ENCODE peak calls at places on chromosomes 13 and 19, in nine cellular contexts. One of them, this sample, is unnamed.

GRCh38 chr19:8566855-8567254 is 10.4 kb downstream of the MYO1F start:
- DNase-seq in A673: no peak
- DNase-seq in AG09309: no peak
- DNase-seq in left ventricle myocardium inferior: no peak
- DNase-seq in thoracic aorta: no peak
- DNase-seq in astrocyte of the spinal cord: no peak
- DNase-seq in cardiac muscle cell: peak; percentile 41
- DNase-seq in GM12878: no peak
- DNase-seq in GM12864: no peak
- DNase-seq in this sample: no peak

GRCh38 chr19:33325920-33326319 is 23.6 kb upstream of the CEBPA start:
- DNase-seq in A673: no peak
- DNase-seq in AG09309: no peak
- DNase-seq in left ventricle myocardium inferior: no peak
- DNase-seq in thoracic aorta: no peak
- DNase-seq in astrocyte of the spinal cord: peak; percentile 23
- DNase-seq in cardiac muscle cell: peak; percentile 90
- DNase-seq in GM12878: no peak
- DNase-seq in GM12864: no peak
- DNase-seq in this sample: no peak

GRCh38 chr13:33003458-33004019 is 12.7 kb upstream of the KL start:
- DNase-seq in A673: no peak
- DNase-seq in AG09309: no peak
- DNase-seq in left ventricle myocardium inferior: no peak
- DNase-seq in thoracic aorta: no peak
- DNase-seq in astrocyte of the spinal cord: no peak
- DNase-seq in cardiac muscle cell: no peak
- DNase-seq in GM12878: no peak
- DNase-seq in GM12864: no peak
- DNase-seq in this sample: no peak

GRCh38 chr13:111577429-111577828 is 257.0 kb downstream of the TEX29 start:
- DNase-seq in A673: no peak
- DNase-seq in AG09309: no peak
- DNase-seq in left ventricle myocardium inferior: no peak
- DNase-seq in thoracic aorta: no peak
- DNase-seq in astrocyte of the spinal cord: no peak
- DNase-seq in cardiac muscle cell: no peak
- DNase-seq in GM12878: no peak
- DNase-seq in GM12864: no peak
- DNase-seq in this sample: no peak

GRCh38 chr13:81275666-81276258 is 934.8 kb upstream of the SPRY2 start:
- DNase-seq in A673: no peak
- DNase-seq in AG09309: no peak
- DNase-seq in left ventricle myocardium inferior: no peak
- DNase-seq in thoracic aorta: no peak
- DNase-seq in astrocyte of the spinal cord: no peak
- DNase-seq in cardiac muscle cell: no peak
- DNase-seq in GM12878: no peak
- DNase-seq in GM12864: no peak
- DNase-seq in this sample: no peak

GRCh38 chr19:11418518-11419506 is at the start of gene RGL3:
- DNase-seq in A673: no peak
- DNase-seq in AG09309: no peak
- DNase-seq in left ventricle myocardium inferior: peak; percentile 67
- DNase-seq in thoracic aorta: no peak
- DNase-seq in astrocyte of the spinal cord: no peak
- DNase-seq in cardiac muscle cell: no peak
- DNase-seq in GM12878: no peak
- DNase-seq in GM12864: no peak
- DNase-seq in this sample: no peak

GRCh38 chr19:37955986-37956385 is 49.0 kb downstream of the SIPA1L3 start:
- DNase-seq in A673: no peak
- DNase-seq in AG09309: no peak
- DNase-seq in left ventricle myocardium inferior: no peak
- DNase-seq in thoracic aorta: no peak
- DNase-seq in astrocyte of the spinal cord: no peak
- DNase-seq in cardiac muscle cell: no peak
- DNase-seq in GM12878: no peak
- DNase-seq in GM12864: no peak
- DNase-seq in this sample: no peak

GRCh38 chr13:111883571-111884343 is 183.2 kb upstream of the SOX1 start:
- DNase-seq in A673: no peak
- DNase-seq in AG09309: no peak
- DNase-seq in left ventricle myocardium inferior: no peak
- DNase-seq in thoracic aorta: no peak
- DNase-seq in astrocyte of the spinal cord: no peak
- DNase-seq in cardiac muscle cell: no peak
- DNase-seq in GM12878: no peak
- DNase-seq in GM12864: no peak
- DNase-seq in this sample: no peak

GRCh38 chr19:40617961-40618360 is 16.8 kb downstream of the LTBP4 start:
- DNase-seq in A673: no peak
- DNase-seq in AG09309: no peak
- DNase-seq in left ventricle myocardium inferior: no peak
- DNase-seq in thoracic aorta: no peak
- DNase-seq in astrocyte of the spinal cord: no peak
- DNase-seq in cardiac muscle cell: no peak
- DNase-seq in GM12878: no peak
- DNase-seq in GM12864: no peak
- DNase-seq in this sample: no peak

GRCh38 chr19:7983286-7983950 is 22.0 kb downstream of the ELAVL1 start:
- DNase-seq in A673: no peak
- DNase-seq in AG09309: no peak
- DNase-seq in left ventricle myocardium inferior: no peak
- DNase-seq in thoracic aorta: no peak
- DNase-seq in astrocyte of the spinal cord: no peak
- DNase-seq in cardiac muscle cell: no peak
- DNase-seq in GM12878: no peak
- DNase-seq in GM12864: no peak
- DNase-seq in this sample: no peak

GRCh38 chr13:99418663-99419140 is 82.6 kb upstream of the TM9SF2 start:
- DNase-seq in A673: no peak
- DNase-seq in AG09309: no peak
- DNase-seq in left ventricle myocardium inferior: no peak
- DNase-seq in thoracic aorta: no peak
- DNase-seq in astrocyte of the spinal cord: no peak
- DNase-seq in cardiac muscle cell: no peak
- DNase-seq in GM12878: no peak
- DNase-seq in GM12864: no peak
- DNase-seq in this sample: no peak

GRCh38 chr13:112146073-112146360 is 79.1 kb downstream of the SOX1 start:
- DNase-seq in A673: no peak
- DNase-seq in AG09309: no peak
- DNase-seq in left ventricle myocardium inferior: no peak
- DNase-seq in thoracic aorta: no peak
- DNase-seq in astrocyte of the spinal cord: no peak
- DNase-seq in cardiac muscle cell: no peak
- DNase-seq in GM12878: no peak
- DNase-seq in GM12864: no peak
- DNase-seq in this sample: no peak

GRCh38 chr13:36030670-36031331 is 100.4 kb downstream of the DCLK1 start:
- DNase-seq in A673: peak; percentile 93
- DNase-seq in AG09309: peak; percentile 25
- DNase-seq in left ventricle myocardium inferior: no peak
- DNase-seq in thoracic aorta: no peak
- DNase-seq in astrocyte of the spinal cord: peak; percentile 95
- DNase-seq in cardiac muscle cell: peak; percentile 95
- DNase-seq in GM12878: no peak
- DNase-seq in GM12864: no peak
- DNase-seq in this sample: peak; percentile 2

GRCh38 chr19:39506944-39507714 is 7.8 kb upstream of the SELENOV start:
- DNase-seq in A673: peak; percentile 85
- DNase-seq in AG09309: no peak
- DNase-seq in left ventricle myocardium inferior: no peak
- DNase-seq in thoracic aorta: no peak
- DNase-seq in astrocyte of the spinal cord: peak; percentile 68
- DNase-seq in cardiac muscle cell: peak; percentile 79
- DNase-seq in GM12878: no peak
- DNase-seq in GM12864: peak; percentile 41
- DNase-seq in this sample: no peak

DNA sequence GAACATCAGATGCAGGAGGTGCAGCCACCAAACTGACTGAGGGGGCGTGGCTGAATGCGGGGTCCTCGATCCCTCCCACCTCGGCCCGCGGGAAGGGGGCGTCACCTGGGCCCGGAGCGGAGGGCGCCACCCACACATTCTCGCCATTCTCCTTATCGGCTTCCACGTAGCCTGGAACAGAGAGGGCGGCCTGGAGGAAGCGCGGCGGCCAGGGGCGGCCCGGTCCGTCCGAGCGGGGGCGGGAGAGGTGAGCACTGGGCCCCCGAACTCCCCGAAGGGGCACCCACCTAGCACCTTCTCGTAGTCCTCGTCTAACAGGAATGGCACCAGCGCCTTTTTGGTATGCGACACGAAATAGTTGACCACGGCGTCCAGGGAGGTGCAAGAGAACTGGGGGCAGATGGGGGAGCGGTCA is 11.8 kb downstream of the STAP2 start:
- DNase-seq in A673: peak; percentile 55
- DNase-seq in AG09309: no peak
- DNase-seq in left ventricle myocardium inferior: no peak
- DNase-seq in thoracic aorta: no peak
- DNase-seq in astrocyte of the spinal cord: no peak
- DNase-seq in cardiac muscle cell: no peak
- DNase-seq in GM12878: no peak
- DNase-seq in GM12864: no peak
- DNase-seq in this sample: no peak
- H3K4me3 ChIP-seq in A673: peak overlapping the region; percentile 44
- H3K4me3 ChIP-seq in AG09309: no peak overlapping the region
- H3K4me3 ChIP-seq in left ventricle myocardium inferior: peak overlapping the region; percentile 71
- H3K4me3 ChIP-seq in thoracic aorta: peak overlapping the region; percentile 75
- H3K4me3 ChIP-seq in astrocyte of the spinal cord: peak overlapping the region; percentile 15
- H3K4me3 ChIP-seq in cardiac muscle cell: no peak overlapping the region
- H3K4me3 ChIP-seq in GM12878: no peak overlapping the region
- H3K4me3 ChIP-seq in GM12864: no peak overlapping the region
- H3K4me3 ChIP-seq in this sample: peak overlapping the region; percentile 23

DNA sequence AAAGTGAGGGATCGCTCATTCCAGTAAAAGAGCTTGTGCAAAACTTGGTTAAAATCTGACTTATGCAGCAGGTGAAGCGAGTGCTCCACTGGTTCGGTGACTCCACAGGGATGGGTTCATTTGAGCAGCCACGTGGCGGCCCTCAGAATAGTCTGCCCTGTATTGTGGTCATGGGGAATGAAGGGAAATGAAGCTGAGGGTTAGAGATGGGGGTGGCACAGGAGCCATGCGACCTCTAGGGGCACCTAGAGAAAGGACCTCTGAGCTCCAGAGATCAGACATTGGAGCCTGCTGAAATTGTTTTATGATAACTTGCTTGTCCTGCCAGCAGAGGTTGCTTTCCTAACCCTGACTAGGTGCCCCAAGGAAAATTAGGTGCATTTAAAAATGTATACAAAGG is 26.6 kb downstream of the CBY2 start:
- DNase-seq in A673: no peak
- DNase-seq in AG09309: no peak
- DNase-seq in left ventricle myocardium inferior: no peak
- DNase-seq in thoracic aorta: no peak
- DNase-seq in astrocyte of the spinal cord: no peak
- DNase-seq in cardiac muscle cell: peak; percentile 7
- DNase-seq in GM12878: no peak
- DNase-seq in GM12864: peak; percentile 21
- DNase-seq in this sample: no peak
- TF ChIP-seq CTCF in A673: no peak
- TF ChIP-seq CTCF in AG09309: peak; percentile 25
- TF ChIP-seq CTCF in left ventricle myocardium inferior: peak; percentile 20
- TF ChIP-seq CTCF in thoracic aorta: no peak
- TF ChIP-seq CTCF in astrocyte of the spinal cord: no peak
- TF ChIP-seq CTCF in cardiac muscle cell: peak; percentile 15
- TF ChIP-seq CTCF in GM12878: peak; percentile 58
- TF ChIP-seq CTCF in GM12864: peak; percentile 87
- TF ChIP-seq CTCF in this sample: no peak

DNA sequence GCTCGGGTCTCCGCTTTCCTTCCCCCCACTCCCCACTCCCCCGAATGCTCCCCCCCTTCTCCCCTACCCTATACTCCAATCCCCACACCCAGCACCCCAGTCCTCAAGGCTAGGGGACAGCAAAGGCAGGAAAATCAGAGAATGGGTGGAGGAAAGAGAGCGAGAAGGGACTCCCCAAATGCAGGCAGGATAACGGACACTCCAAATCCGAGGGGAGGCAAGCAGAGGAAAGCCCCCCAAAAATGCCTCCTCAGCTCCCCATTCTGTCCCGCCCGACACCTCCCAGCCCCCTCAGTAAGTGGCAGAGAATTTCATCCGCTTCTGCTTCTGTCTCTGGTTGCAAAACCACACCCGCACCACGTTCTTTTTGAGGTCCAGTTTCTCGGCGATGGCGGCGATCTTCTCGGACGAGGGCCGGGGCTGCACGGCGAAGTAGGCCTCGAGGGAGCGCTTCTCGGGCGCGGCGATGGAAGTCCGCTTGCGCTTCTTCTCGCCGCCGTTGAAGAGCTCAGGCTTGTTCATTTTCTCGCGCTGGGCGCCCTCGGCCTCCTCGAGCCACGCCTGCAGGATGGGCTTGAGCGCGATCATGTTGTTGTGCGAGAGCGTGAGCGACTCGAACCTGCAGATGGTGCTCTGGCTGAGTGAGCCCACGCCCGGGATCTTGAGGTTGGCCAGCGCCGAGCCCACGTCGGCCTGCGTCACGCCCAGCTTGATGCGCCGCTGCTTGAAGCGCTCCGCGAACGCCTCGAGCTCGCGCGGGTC is 2.0 kb downstream of the POU4F1 start:
- DNase-seq in A673: peak; percentile 35
- DNase-seq in AG09309: no peak
- DNase-seq in left ventricle myocardium inferior: no peak
- DNase-seq in thoracic aorta: no peak
- DNase-seq in astrocyte of the spinal cord: no peak
- DNase-seq in cardiac muscle cell: peak; percentile 37
- DNase-seq in GM12878: no peak
- DNase-seq in GM12864: no peak
- DNase-seq in this sample: no peak
- H3K4me3 ChIP-seq in A673: peak overlapping the region; percentile 11
- H3K4me3 ChIP-seq in AG09309: no peak overlapping the region
- H3K4me3 ChIP-seq in left ventricle myocardium inferior: peak overlapping the region; percentile 53
- H3K4me3 ChIP-seq in thoracic aorta: peak overlapping the region; percentile 21
- H3K4me3 ChIP-seq in astrocyte of the spinal cord: no peak overlapping the region
- H3K4me3 ChIP-seq in cardiac muscle cell: peak overlapping the region; percentile 20
- H3K4me3 ChIP-seq in GM12878: no peak overlapping the region
- H3K4me3 ChIP-seq in GM12864: peak overlapping the region; percentile 34
- H3K4me3 ChIP-seq in this sample: no peak overlapping the region

GRCh38 chr13:31764556-31764955 is 25.2 kb downstream of the RXFP2 start:
- DNase-seq in A673: no peak
- DNase-seq in AG09309: no peak
- DNase-seq in left ventricle myocardium inferior: no peak
- DNase-seq in thoracic aorta: no peak
- DNase-seq in astrocyte of the spinal cord: no peak
- DNase-seq in cardiac muscle cell: no peak
- DNase-seq in GM12878: no peak
- DNase-seq in GM12864: no peak
- DNase-seq in this sample: no peak
- TF ChIP-seq CTCF in A673: no peak
- TF ChIP-seq CTCF in AG09309: no peak
- TF ChIP-seq CTCF in left ventricle myocardium inferior: no peak
- TF ChIP-seq CTCF in thoracic aorta: no peak
- TF ChIP-seq CTCF in astrocyte of the spinal cord: no peak
- TF ChIP-seq CTCF in cardiac muscle cell: no peak
- TF ChIP-seq CTCF in GM12878: no peak
- TF ChIP-seq CTCF in GM12864: no peak
- TF ChIP-seq CTCF in this sample: no peak

DNA sequence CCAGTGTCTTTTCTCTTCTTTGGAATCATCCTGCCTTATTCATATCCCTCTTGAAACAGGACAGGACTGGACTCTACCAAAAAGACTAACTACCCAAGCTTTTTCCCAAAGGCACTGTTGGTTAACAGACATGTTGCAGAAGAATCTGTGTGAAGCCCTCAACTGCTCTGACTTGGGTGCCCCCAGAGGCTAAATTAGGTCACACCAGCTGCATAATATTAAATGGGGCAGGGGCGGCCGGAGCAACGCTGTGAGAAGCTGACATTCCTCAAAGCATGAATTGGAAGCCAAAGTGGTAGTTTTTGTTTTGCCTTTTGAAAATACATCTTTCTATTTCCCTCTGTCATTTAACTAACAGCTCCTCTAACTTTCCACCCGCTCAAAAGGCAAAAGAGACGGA is 185.9 kb downstream of the LHFPL6 start:
- DNase-seq in A673: peak; percentile 56
- DNase-seq in AG09309: no peak
- DNase-seq in left ventricle myocardium inferior: no peak
- DNase-seq in thoracic aorta: no peak
- DNase-seq in astrocyte of the spinal cord: peak; percentile 15
- DNase-seq in cardiac muscle cell: peak; percentile 57
- DNase-seq in GM12878: no peak
- DNase-seq in GM12864: no peak
- DNase-seq in this sample: no peak
- H3K4me3 ChIP-seq in A673: no peak overlapping the region
- H3K4me3 ChIP-seq in AG09309: no peak overlapping the region
- H3K4me3 ChIP-seq in left ventricle myocardium inferior: peak overlapping the region; percentile 36
- H3K4me3 ChIP-seq in thoracic aorta: peak overlapping the region; percentile 66
- H3K4me3 ChIP-seq in astrocyte of the spinal cord: no peak overlapping the region
- H3K4me3 ChIP-seq in cardiac muscle cell: no peak overlapping the region
- H3K4me3 ChIP-seq in GM12878: no peak overlapping the region
- H3K4me3 ChIP-seq in GM12864: no peak overlapping the region
- H3K4me3 ChIP-seq in this sample: no peak overlapping the region